ENCODE peak calls at places on chromosomes 3 and 15, in seven cellular contexts. B is AG09309, P is A549, Q is GM13976, Y is HFFc6, V is ovary, K is left ventricle myocardium inferior. E is an unnamed sample.

GRCh38 chr15:70833897-70834765 is 19.8 kb downstream of the LARP6 start:
- DNase-seq in K (no peak), B (no peak), Y (peak), V (no peak), Q (no peak), P (peak), E (no peak)

GRCh38 chr15:90642464-90643300 is 74.5 kb upstream of the BLM start:
- DNase-seq in B (no peak), Q (no peak), P (no peak), K (no peak), Y (no peak), V (no peak), E (no peak)

GRCh38 chr3:77620009-77620408 is 580.1 kb downstream of the ROBO2 start:
- DNase-seq in P (no peak), Q (no peak), Y (no peak), K (no peak), V (no peak), B (peak), E (peak)

GRCh38 chr3:115660646-115661442 is 37.5 kb downstream of the GAP43 start:
- DNase-seq in Y (no peak), Q (no peak), V (no peak), K (peak), P (no peak), B (no peak), E (no peak)

GRCh38 chr3:11059090-11059798 is 66.7 kb downstream of the SLC6A1 start:
- DNase-seq in B (peak), P (peak), Q (peak), K (peak), V (peak), Y (peak), E (no peak)

GRCh38 chr3:43584043-43584826 is 37.6 kb downstream of the ANO10 start:
- DNase-seq in Q (no peak), B (no peak), V (no peak), Y (no peak), P (no peak), K (no peak), E (no peak)

GRCh38 chr3:107662109-107662477 is 139.3 kb downstream of the BBX start:
- DNase-seq in K (no peak), Q (no peak), P (no peak), B (no peak), V (no peak), Y (peak), E (no peak)

GRCh38 chr3:38738630-38739395 is 77.2 kb downstream of the SCN10A start:
- DNase-seq in Q (peak), V (no peak), B (no peak), Y (peak), P (peak), K (no peak), E (no peak)

GRCh38 chr3:117036259-117036799 is 326.8 kb downstream of the TUSC7 start:
- DNase-seq in B (peak), Y (peak), Q (no peak), P (no peak), V (no peak), K (peak), E (peak)

GRCh38 chr3:108131105-108131794 is 40.4 kb upstream of the CD47 start:
- DNase-seq in B (peak), K (no peak), Q (no peak), P (peak), Y (peak), V (no peak), E (peak)

GRCh38 chr3:106349191-106349881 is 480.5 kb upstream of the CBLB start:
- DNase-seq in K (no peak), Y (peak), V (no peak), P (no peak), B (no peak), Q (no peak), E (no peak)

GRCh38 chr3:64117483-64117882 is 94.2 kb upstream of the PSMD6 start:
- DNase-seq in Y (no peak), K (no peak), P (no peak), B (no peak), Q (no peak), V (no peak), E (no peak)

GRCh38 chr15:87477759-87478687 is 778.5 kb downstream of the NTRK3 start:
- DNase-seq in B (peak), Y (peak), Q (no peak), P (peak), V (no peak), K (no peak), E (peak)

GRCh38 chr3:33787328-33788009 is 11.0 kb upstream of the PDCD6IP start:
- DNase-seq in B (peak), V (peak), P (peak), Q (peak), K (peak), Y (peak), E (no peak)

GRCh38 chr3:38002291-38002876 is 11.8 kb downstream of the VILL start:
- DNase-seq in Y (no peak), K (no peak), V (peak), B (no peak), P (no peak), Q (no peak), E (no peak)

GRCh38 chr15:42084465-42085235 is 9.7 kb downstream of the PLA2G4D start:
- DNase-seq in P (peak), V (peak), K (peak), Q (peak), B (no peak), Y (peak), E (no peak)

GRCh38 chr15:73937726-73938125 is 11.5 kb downstream of the LOXL1 start:
- DNase-seq in Y (no peak), Q (no peak), K (no peak), B (no peak), P (no peak), V (no peak), E (no peak)

GRCh38 chr3:189950258-189950657 is 170.4 kb downstream of the P3H2 start:
- DNase-seq in B (no peak), P (no peak), K (no peak), Q (no peak), Y (no peak), V (no peak), E (no peak)

GRCh38 chr15:66798426-66799061 is 96.5 kb downstream of the SMAD6 start:
- DNase-seq in K (no peak), Y (peak), V (no peak), Q (no peak), B (peak), P (no peak), E (peak)

GRCh38 chr3:134846943-134847342 is 51.9 kb downstream of the EPHB1 start:
- DNase-seq in V (no peak), P (peak), Y (peak), K (no peak), Q (no peak), B (peak), E (peak)

GRCh38 chr3:187211532-187212274 is 14.4 kb downstream of the RTP1 start:
- DNase-seq in Y (peak), K (no peak), P (no peak), V (no peak), B (no peak), Q (no peak), E (no peak)

GRCh38 chr3:97232635-97233034 is 418.2 kb downstream of the EPHA6 start:
- DNase-seq in K (no peak), P (no peak), B (no peak), Y (no peak), Q (no peak), V (no peak), E (no peak)

GRCh38 chr15:32861741-32862140 is 143.9 kb downstream of the GREM1 start:
- DNase-seq in K (no peak), Y (peak), Q (no peak), V (peak), P (no peak), B (peak), E (peak)

GRCh38 chr3:170808041-170808440 is 62.0 kb downstream of the RPL22L1 start:
- DNase-seq in P (no peak), B (no peak), K (no peak), Y (no peak), Q (no peak), V (no peak), E (no peak)

GRCh38 chr3:155018621-155019330 is 61.3 kb upstream of the MME start:
- DNase-seq in P (no peak), Y (no peak), V (no peak), B (no peak), K (no peak), Q (no peak), E (no peak)

GRCh38 chr15:70210538-70210937 is 112.8 kb upstream of the TLE3 start:
- DNase-seq in Y (no peak), K (no peak), Q (no peak), V (no peak), B (no peak), P (no peak), E (no peak)

GRCh38 chr3:50326182-50326541 is 1.9 kb downstream of the TUSC2 start:
- DNase-seq in P (no peak), K (no peak), V (no peak), B (no peak), Q (no peak), Y (no peak), E (no peak)

GRCh38 chr3:51819709-51820406 is 40.8 kb upstream of the IQCF6 start:
- DNase-seq in K (no peak), B (no peak), Y (no peak), V (no peak), Q (peak), P (peak), E (no peak)

DNA sequence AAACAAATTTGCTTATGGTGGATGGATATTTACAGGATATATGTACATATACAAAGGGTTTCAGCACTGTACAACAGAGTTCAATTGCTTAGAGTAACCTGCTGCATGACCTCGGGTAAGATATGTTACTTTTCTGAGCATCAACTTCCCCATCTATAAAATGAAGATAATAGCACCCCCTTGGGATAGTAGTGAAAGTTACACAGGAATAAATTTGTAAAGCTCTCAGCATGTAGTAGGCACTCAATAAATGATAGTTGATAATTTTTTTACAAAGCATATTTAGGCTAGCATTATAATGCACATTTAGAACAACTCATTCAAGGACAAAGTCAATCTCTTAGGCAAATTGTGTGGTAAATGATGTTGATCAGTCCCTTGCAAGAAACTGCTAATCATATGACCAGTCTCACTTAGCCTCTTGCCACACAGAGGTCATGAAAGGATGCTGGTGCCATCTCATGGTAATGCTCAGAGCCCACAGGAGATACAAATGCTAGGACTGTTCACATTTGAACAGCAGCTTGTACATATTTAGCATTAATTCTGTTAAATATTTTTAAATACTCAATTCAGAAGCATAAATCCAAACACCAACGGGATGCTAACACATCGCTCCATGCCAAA is 123.9 kb downstream of the MAGI1 start:
- DNase-seq in Q (no peak), P (no peak), K (no peak), B (no peak), V (no peak), Y (no peak), E (no peak)
- TF ChIP-seq CTCF in Q (no peak), P (peak), K (peak), B (no peak), V (no peak), Y (peak), E (no peak)

GRCh38 chr3:125163739-125164601 is 48.6 kb downstream of the SLC12A8 start:
- DNase-seq in P (peak), Q (peak), K (no peak), Y (no peak), V (no peak), B (no peak), E (no peak)
- TF ChIP-seq CTCF in P (peak), Q (peak), K (peak), Y (peak), V (no peak), B (peak), E (peak)

GRCh38 chr15:33994005-33994615 is 25.8 kb downstream of the CHRM5 start:
- DNase-seq in V (no peak), B (no peak), P (peak), Y (peak), K (no peak), Q (no peak), E (no peak)
- TF ChIP-seq CTCF in V (no peak), B (peak), P (peak), Y (peak), K (peak), Q (peak), E (peak)

GRCh38 chr15:56056626-56057025 is 63.2 kb upstream of the NEDD4 start:
- DNase-seq in Q (no peak), P (no peak), Y (no peak), V (no peak), B (no peak), K (no peak), E (no peak)

GRCh38 chr15:56051700-56052099 is 58.3 kb upstream of the NEDD4 start:
- DNase-seq in P (no peak), V (no peak), B (no peak), K (no peak), Y (no peak), Q (no peak), E (no peak)

GRCh38 chr15:56049577-56049976 is 56.2 kb upstream of the NEDD4 start:
- DNase-seq in P (no peak), B (no peak), Q (no peak), V (no peak), K (no peak), Y (no peak), E (no peak)

GRCh38 chr15:56053046-56053400 is 59.6 kb upstream of the NEDD4 start:
- DNase-seq in K (no peak), V (no peak), Y (no peak), P (no peak), Q (no peak), B (no peak), E (no peak)

DNA sequence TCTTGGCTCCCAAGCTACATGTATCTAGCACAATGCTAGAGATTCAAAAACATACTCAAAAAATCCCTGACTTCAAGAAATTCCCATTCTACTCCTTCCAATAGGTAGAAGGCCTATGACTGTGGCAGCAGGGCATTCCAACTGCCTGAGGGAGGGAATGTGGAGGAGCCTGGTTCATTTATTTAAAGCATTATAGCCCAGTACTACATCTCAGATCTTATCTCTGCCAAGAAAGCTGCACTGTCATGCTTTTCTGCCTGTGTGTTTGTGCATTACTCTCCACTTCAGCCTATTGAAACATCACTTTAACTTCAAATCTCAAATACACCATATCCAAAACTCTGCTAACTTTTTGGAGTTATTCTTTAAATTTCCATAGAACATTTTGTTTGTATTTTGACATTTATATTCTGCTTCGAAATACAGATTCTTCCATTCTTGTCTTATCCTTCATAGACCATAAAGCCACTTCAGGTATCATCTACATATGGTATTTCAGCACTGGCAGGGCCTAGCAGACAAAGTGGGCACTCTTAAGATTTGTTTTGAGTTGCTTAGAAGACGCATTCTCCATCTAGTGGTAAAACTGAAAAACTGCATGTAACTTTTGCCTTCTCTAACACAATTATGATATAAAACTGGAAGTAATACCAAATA is 59.1 kb upstream of the NEDD4 start:
- DNase-seq in V (no peak), B (peak), Y (peak), P (peak), Q (peak), K (no peak), E (no peak)
- TF ChIP-seq CTCF in V (peak), B (peak), Y (peak), P (peak), Q (peak), K (peak), E (peak)

GRCh38 chr15:36278219-36278618 is 301.2 kb upstream of the CDIN1 start:
- DNase-seq in K (no peak), V (no peak), Q (no peak), P (peak), B (no peak), Y (peak), E (no peak)
- TF ChIP-seq CTCF in K (no peak), V (no peak), Q (no peak), P (no peak), B (peak), Y (peak), E (peak)

DNA sequence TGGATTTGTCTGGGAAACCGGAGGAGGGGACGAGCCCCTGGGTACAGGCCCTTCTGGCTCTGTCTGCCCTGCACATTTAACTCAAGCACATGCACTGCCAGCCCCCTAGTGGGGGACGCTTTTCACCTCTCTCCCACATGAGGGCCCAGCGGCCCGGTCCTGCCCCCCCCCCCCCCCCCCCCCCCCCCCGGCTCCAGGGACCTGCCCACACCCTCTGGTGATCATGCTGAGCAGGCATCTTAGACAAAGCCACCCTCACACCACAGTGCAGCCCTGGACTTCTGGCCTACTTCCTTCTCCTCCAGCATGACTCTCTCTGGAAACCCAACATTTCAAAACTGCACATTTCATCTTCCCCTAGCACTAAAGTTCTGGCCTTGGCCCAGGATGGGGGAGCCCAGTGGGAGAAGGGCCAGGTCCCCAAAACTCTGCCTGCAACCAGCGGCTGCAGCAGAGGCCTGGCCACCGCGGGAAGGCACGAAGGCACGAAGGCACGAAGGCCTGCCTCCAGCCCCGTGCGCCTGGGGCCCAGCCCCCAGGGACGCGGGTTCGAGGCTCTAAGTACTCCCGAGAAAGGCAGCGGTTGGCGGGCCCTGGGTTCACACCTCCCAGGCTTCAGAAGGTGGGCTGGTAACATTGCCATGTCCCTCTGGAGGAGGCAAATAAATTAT is 14.1 kb downstream of the KLF15 start:
- DNase-seq in Q (no peak), V (peak), B (no peak), Y (no peak), P (no peak), K (no peak), E (no peak)
- TF ChIP-seq CTCF in Q (no peak), V (no peak), B (no peak), Y (peak), P (no peak), K (no peak), E (peak)

DNA sequence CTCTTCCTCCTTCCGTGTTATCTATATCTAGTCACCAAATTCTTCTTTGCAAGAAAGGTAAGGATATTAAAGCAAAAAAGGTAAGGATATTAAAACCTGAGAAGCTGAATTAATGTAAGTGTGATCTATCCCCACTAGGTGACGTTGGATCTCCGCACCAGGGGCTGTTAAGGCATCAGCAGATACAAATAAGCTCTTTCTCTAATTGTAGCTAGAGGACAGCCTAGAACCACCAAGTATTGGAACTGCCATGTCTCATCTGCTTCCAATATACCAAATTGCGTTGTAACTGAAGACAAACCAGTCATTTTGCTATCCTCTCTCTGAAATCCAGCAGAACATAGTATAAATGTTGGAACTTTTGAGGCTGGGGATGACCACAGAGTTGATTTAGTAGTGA is 471.2 kb upstream of the TGFBR2 start:
- DNase-seq in P (peak), B (no peak), V (no peak), K (peak), Q (no peak), Y (no peak), E (no peak)
- TF ChIP-seq CTCF in P (peak), B (peak), V (no peak), K (peak), Q (no peak), Y (peak), E (no peak)

GRCh38 chr3:184371570-184372018 is 6.4 kb downstream of the THPO start:
- DNase-seq in Y (peak), Q (peak), K (peak), P (peak), B (peak), V (peak), E (peak)
- TF ChIP-seq CTCF in Y (peak), Q (peak), K (peak), P (peak), B (peak), V (peak), E (peak)

E was measured in BJ.